ENCODE peak calls at places on chromosome 9, in seven cellular contexts. One of them, this sample, is unnamed.

GRCh38 chr9:130043654-130044623 is 950 bp upstream of the FNBP1 start:
- DNase-seq in CD8-positive, alpha-beta memory T cell: no peak
- DNase-seq in SIG-M5: no peak
- DNase-seq in substantia nigra: peak
- DNase-seq in NCI-H345: no peak
- DNase-seq in stimulated activated CD4-positive, alpha-beta T cell treated with anti-CD3 and anti-CD28 coated beads, Interleukin-12 subunit alpha, Interleukin-12 subunit beta, amount 100 ng/mL, for 24 hours: no peak
- DNase-seq in LoVo: no peak
- DNase-seq in this sample: no peak

GRCh38 chr9:79572891-79573696 is 1.3 kb downstream of the TLE4 start:
- DNase-seq in CD8-positive, alpha-beta memory T cell: peak
- DNase-seq in stimulated activated CD4-positive, alpha-beta T cell treated with anti-CD3 and anti-CD28 coated beads, Interleukin-12 subunit alpha, Interleukin-12 subunit beta, amount 100 ng/mL, for 24 hours: peak
- DNase-seq in SIG-M5: no peak
- DNase-seq in NCI-H345: peak
- DNase-seq in substantia nigra: peak
- DNase-seq in LoVo: peak
- DNase-seq in this sample: no peak

GRCh38 chr9:28443461-28443860 is 870.2 kb upstream of the C9orf72 start:
- DNase-seq in SIG-M5: no peak
- DNase-seq in CD8-positive, alpha-beta memory T cell: no peak
- DNase-seq in NCI-H345: no peak
- DNase-seq in stimulated activated CD4-positive, alpha-beta T cell treated with anti-CD3 and anti-CD28 coated beads, Interleukin-12 subunit alpha, Interleukin-12 subunit beta, amount 100 ng/mL, for 24 hours: no peak
- DNase-seq in substantia nigra: no peak
- DNase-seq in LoVo: no peak
- DNase-seq in this sample: no peak

GRCh38 chr9:86586144-86586494 is 231.9 kb upstream of the TUT7 start:
- DNase-seq in CD8-positive, alpha-beta memory T cell: no peak
- DNase-seq in stimulated activated CD4-positive, alpha-beta T cell treated with anti-CD3 and anti-CD28 coated beads, Interleukin-12 subunit alpha, Interleukin-12 subunit beta, amount 100 ng/mL, for 24 hours: no peak
- DNase-seq in substantia nigra: no peak
- DNase-seq in SIG-M5: no peak
- DNase-seq in NCI-H345: no peak
- DNase-seq in LoVo: no peak
- DNase-seq in this sample: no peak

GRCh38 chr9:105006514-105006913 is 78.6 kb upstream of the ABCA1 start:
- DNase-seq in CD8-positive, alpha-beta memory T cell: no peak
- DNase-seq in LoVo: no peak
- DNase-seq in NCI-H345: no peak
- DNase-seq in substantia nigra: no peak
- DNase-seq in SIG-M5: no peak
- DNase-seq in stimulated activated CD4-positive, alpha-beta T cell treated with anti-CD3 and anti-CD28 coated beads, Interleukin-12 subunit alpha, Interleukin-12 subunit beta, amount 100 ng/mL, for 24 hours: no peak
- DNase-seq in this sample: no peak

GRCh38 chr9:79224672-79225433 is 346.9 kb upstream of the TLE4 start:
- DNase-seq in CD8-positive, alpha-beta memory T cell: no peak
- DNase-seq in LoVo: peak
- DNase-seq in SIG-M5: no peak
- DNase-seq in stimulated activated CD4-positive, alpha-beta T cell treated with anti-CD3 and anti-CD28 coated beads, Interleukin-12 subunit alpha, Interleukin-12 subunit beta, amount 100 ng/mL, for 24 hours: no peak
- DNase-seq in substantia nigra: no peak
- DNase-seq in NCI-H345: no peak
- DNase-seq in this sample: no peak

GRCh38 chr9:12403721-12404120 is 289.5 kb upstream of the TYRP1 start:
- DNase-seq in LoVo: no peak
- DNase-seq in CD8-positive, alpha-beta memory T cell: no peak
- DNase-seq in stimulated activated CD4-positive, alpha-beta T cell treated with anti-CD3 and anti-CD28 coated beads, Interleukin-12 subunit alpha, Interleukin-12 subunit beta, amount 100 ng/mL, for 24 hours: no peak
- DNase-seq in SIG-M5: no peak
- DNase-seq in substantia nigra: no peak
- DNase-seq in NCI-H345: no peak
- DNase-seq in this sample: no peak

GRCh38 chr9:89426389-89426961 is 71.4 kb downstream of the SEMA4D start:
- DNase-seq in SIG-M5: no peak
- DNase-seq in substantia nigra: no peak
- DNase-seq in NCI-H345: no peak
- DNase-seq in LoVo: no peak
- DNase-seq in stimulated activated CD4-positive, alpha-beta T cell treated with anti-CD3 and anti-CD28 coated beads, Interleukin-12 subunit alpha, Interleukin-12 subunit beta, amount 100 ng/mL, for 24 hours: no peak
- DNase-seq in CD8-positive, alpha-beta memory T cell: no peak
- DNase-seq in this sample: no peak

GRCh38 chr9:134067904-134068741 is at the start of gene BRD3:
- DNase-seq in LoVo: peak
- DNase-seq in CD8-positive, alpha-beta memory T cell: peak
- DNase-seq in stimulated activated CD4-positive, alpha-beta T cell treated with anti-CD3 and anti-CD28 coated beads, Interleukin-12 subunit alpha, Interleukin-12 subunit beta, amount 100 ng/mL, for 24 hours: peak
- DNase-seq in NCI-H345: peak
- DNase-seq in SIG-M5: no peak
- DNase-seq in substantia nigra: peak
- DNase-seq in this sample: peak

GRCh38 chr9:17004500-17004899 is 130.3 kb upstream of the CNTLN start:
- DNase-seq in SIG-M5: no peak
- DNase-seq in stimulated activated CD4-positive, alpha-beta T cell treated with anti-CD3 and anti-CD28 coated beads, Interleukin-12 subunit alpha, Interleukin-12 subunit beta, amount 100 ng/mL, for 24 hours: no peak
- DNase-seq in LoVo: no peak
- DNase-seq in CD8-positive, alpha-beta memory T cell: no peak
- DNase-seq in substantia nigra: no peak
- DNase-seq in NCI-H345: no peak
- DNase-seq in this sample: no peak

GRCh38 chr9:14311940-14312572 is 1.9 kb downstream of the NFIB start:
- DNase-seq in stimulated activated CD4-positive, alpha-beta T cell treated with anti-CD3 and anti-CD28 coated beads, Interleukin-12 subunit alpha, Interleukin-12 subunit beta, amount 100 ng/mL, for 24 hours: no peak
- DNase-seq in SIG-M5: no peak
- DNase-seq in NCI-H345: no peak
- DNase-seq in LoVo: no peak
- DNase-seq in substantia nigra: no peak
- DNase-seq in CD8-positive, alpha-beta memory T cell: no peak
- DNase-seq in this sample: no peak

This sample was measured in NCI-H1048.